ENCODE peak calls at places on chromosome 16, in ten cellular contexts. T, F, R, E, D, I, V, P, Y and G are unnamed samples.

GRCh38 chr16:73315645-73316044 is 267.7 kb upstream of the ZFHX3 start:
- DNase-seq in T (no peak), P (no peak), D (no peak), Y (no peak), I (no peak), F (no peak), V (no peak), E (no peak), R (no peak), G (no peak)

GRCh38 chr16:67105881-67106280 is 3.9 kb upstream of the PHAF1 start:
- DNase-seq in Y (no peak), R (no peak), D (no peak), E (no peak), V (peak; percentile 37), P (no peak), F (no peak), T (no peak), I (no peak), G (no peak)

GRCh38 chr16:69798466-69798865 is 36.3 kb downstream of the WWP2 start:
- DNase-seq in P (no peak), I (peak; percentile 43), V (no peak), E (peak; percentile 8), Y (no peak), R (no peak), D (peak; percentile 16), T (no peak), F (no peak), G (peak; percentile 53)

GRCh38 chr16:19963306-19963705 is 78.7 kb upstream of the GPRC5B start:
- DNase-seq in Y (peak; percentile 11), P (no peak), D (no peak), R (no peak), F (no peak), I (no peak), E (peak; percentile 63), T (no peak), V (peak; percentile 5), G (no peak)

GRCh38 chr16:8644151-8644512 is 22.6 kb downstream of the METTL22 start:
- DNase-seq in I (no peak), F (no peak), P (no peak), D (no peak), V (no peak), R (no peak), T (no peak), Y (no peak), E (no peak), G (no peak)

GRCh38 chr16:74257061-74257460 is 39.6 kb upstream of the PSMD7 start:
- DNase-seq in Y (no peak), D (no peak), P (no peak), V (no peak), F (no peak), E (no peak), T (no peak), I (no peak), R (no peak), G (no peak)

GRCh38 chr16:30930160-30930571 is 6.8 kb downstream of the FBXL19 start:
- DNase-seq in Y (no peak), F (no peak), P (no peak), E (no peak), V (no peak), I (no peak), T (no peak), D (no peak), R (no peak), G (no peak)

GRCh38 chr16:30005341-30006094 is 5.3 kb downstream of the DOC2A start:
- DNase-seq in P (no peak), R (no peak), Y (no peak), I (peak; percentile 79), D (peak; percentile 70), T (no peak), F (no peak), E (no peak), V (no peak), G (peak; percentile 70)

GRCh38 chr16:58734459-58734787 is 307 bp upstream of the GOT2 start:
- DNase-seq in T (no peak), P (no peak), E (no peak), F (no peak), V (no peak), Y (no peak), R (no peak), D (no peak), I (no peak), G (no peak)

GRCh38 chr16:81707411-81708321 is 71.4 kb upstream of the PLCG2 start:
- DNase-seq in E (no peak), F (no peak), I (no peak), V (no peak), D (no peak), Y (no peak), T (no peak), P (peak; percentile 25), R (no peak), G (peak; percentile 85)

GRCh38 chr16:83574388-83574787 is 233.4 kb upstream of the HSBP1 start:
- DNase-seq in E (no peak), D (no peak), I (peak; percentile 59), F (peak; percentile 84), R (peak; percentile 46), V (no peak), Y (peak; percentile 34), T (peak; percentile 13), P (peak; percentile 84), G (peak; percentile 69)

GRCh38 chr16:12675852-12676251 is 127.8 kb downstream of the CPPED1 start:
- DNase-seq in R (no peak), P (peak; percentile 29), Y (peak; percentile 2), I (no peak), T (no peak), V (no peak), D (no peak), E (no peak), F (no peak), G (peak; percentile 56)

GRCh38 chr16:61590577-61590976 is 445.7 kb downstream of the CDH8 start:
- DNase-seq in I (no peak), V (no peak), E (no peak), D (peak; percentile 24), F (no peak), R (no peak), Y (no peak), P (no peak), T (no peak), G (no peak)

GRCh38 chr16:89523680-89524344 is 15.6 kb downstream of the SPG7 start:
- DNase-seq in R (no peak), F (no peak), T (no peak), V (no peak), E (peak; percentile 53), I (no peak), D (no peak), P (no peak), Y (no peak), G (no peak)

GRCh38 chr16:20348365-20349185 is 3.9 kb downstream of the UMOD start:
- DNase-seq in R (no peak), I (peak; percentile 91), V (no peak), Y (no peak), D (peak; percentile 24), T (no peak), E (no peak), P (no peak), F (no peak), G (no peak)

GRCh38 chr16:692356-693108 is 2.3 kb upstream of the WDR24 start:
- DNase-seq in T (no peak), P (no peak), D (no peak), Y (no peak), V (no peak), F (no peak), R (no peak), E (no peak), I (no peak), G (no peak)

GRCh38 chr16:56140645-56141044 is 50.6 kb upstream of the GNAO1 start:
- DNase-seq in D (no peak), Y (no peak), I (no peak), F (no peak), R (no peak), V (no peak), E (no peak), P (no peak), T (no peak), G (no peak)

GRCh38 chr16:56145369-56145768 is 45.9 kb upstream of the GNAO1 start:
- DNase-seq in F (no peak), E (no peak), T (no peak), D (no peak), R (no peak), Y (no peak), P (no peak), V (no peak), I (peak; percentile 33), G (no peak)
- H3K4me3 ChIP-seq in F (no peak overlapping the region), E (no peak overlapping the region), T (no peak overlapping the region), D (no peak overlapping the region), R (no peak overlapping the region), Y (no peak overlapping the region), P (no peak overlapping the region), V (no peak overlapping the region), I (no peak overlapping the region), G (no peak overlapping the region)

GRCh38 chr16:87008664-87009063 is 308.5 kb downstream of the C16orf95 start:
- DNase-seq in V (no peak), E (no peak), R (no peak), Y (no peak), P (no peak), D (no peak), I (no peak), F (no peak), T (no peak), G (no peak)
- H3K4me3 ChIP-seq in V (no peak overlapping the region), E (no peak overlapping the region), R (no peak overlapping the region), Y (no peak overlapping the region), P (no peak overlapping the region), D (no peak overlapping the region), I (no peak overlapping the region), F (no peak overlapping the region), T (no peak overlapping the region), G (no peak overlapping the region)

GRCh38 chr16:4623593-4623992 is 1.0 kb upstream of the MGRN1 start:
- DNase-seq in P (no peak), T (no peak), I (no peak), Y (no peak), R (no peak), V (no peak), F (no peak), D (no peak), E (no peak), G (no peak)
- H3K4me3 ChIP-seq in P (no peak overlapping the region), T (no peak overlapping the region), I (no peak overlapping the region), Y (no peak overlapping the region), R (no peak overlapping the region), V (no peak overlapping the region), F (no peak overlapping the region), D (no peak overlapping the region), E (no peak overlapping the region), G (no peak overlapping the region)

DNA sequence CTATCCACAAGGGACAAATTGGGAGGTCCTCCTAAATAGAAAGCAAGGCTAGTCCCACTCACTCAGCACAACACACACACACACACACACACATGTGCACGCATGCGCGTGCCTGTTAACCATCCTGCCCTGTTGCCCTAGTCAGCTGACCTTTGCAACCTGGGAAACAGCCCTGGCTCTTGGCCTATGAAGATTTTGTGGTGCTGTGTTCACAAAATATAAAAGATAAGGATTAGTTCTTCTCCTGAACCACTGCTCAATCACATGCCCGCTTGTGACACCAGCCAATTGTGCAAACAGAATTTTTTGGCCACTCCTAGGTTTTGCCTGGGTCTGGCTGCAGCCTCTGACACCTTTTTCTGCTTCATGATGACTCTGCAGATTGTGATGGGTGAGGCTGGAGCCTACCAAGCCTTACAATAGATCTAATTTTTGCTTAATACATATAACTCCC is 3.3 kb upstream of the CES1 start:
- DNase-seq in Y (no peak), F (no peak), D (no peak), V (no peak), E (no peak), T (no peak), P (no peak), I (no peak), R (no peak), G (no peak)
- H3K4me3 ChIP-seq in Y (no peak overlapping the region), F (no peak overlapping the region), D (no peak overlapping the region), V (no peak overlapping the region), E (no peak overlapping the region), T (no peak overlapping the region), P (no peak overlapping the region), I (no peak overlapping the region), R (no peak overlapping the region), G (no peak overlapping the region)

GRCh38 chr16:75628351-75628750 is 5.3 kb upstream of the ADAT1 start:
- DNase-seq in D (no peak), V (no peak), I (no peak), F (no peak), P (no peak), Y (no peak), T (no peak), E (no peak), R (no peak), G (no peak)
- H3K4me3 ChIP-seq in D (no peak overlapping the region), V (no peak overlapping the region), I (no peak overlapping the region), F (no peak overlapping the region), P (no peak overlapping the region), Y (no peak overlapping the region), T (no peak overlapping the region), E (no peak overlapping the region), R (no peak overlapping the region), G (no peak overlapping the region)